ENCODE peak calls at places on chromosomes 7 and 10, in six cellular contexts. C is esophagus muscularis mucosa, M is suprapubic skin, T is A549, L is sigmoid colon, I is SK-N-SH. N is an unnamed sample. For H3K9me3, the result is how much of the 10 kb centered on the place peaks cover.

GRCh38 chr10:124105045-124105444 is 11.6 kb upstream of the CHST15 start:
- DNase-seq in L (no peak), T (no peak), M (no peak), I (no peak), C (no peak), N (no peak)

GRCh38 chr10:4802711-4803487 is 23.1 kb upstream of the AKR1E2 start:
- DNase-seq in L (no peak), T (no peak), M (no peak), C (no peak), I (no peak), N (no peak)

GRCh38 chr10:31075434-31075833 is 43.8 kb upstream of the ZNF438 start:
- DNase-seq in C (no peak), M (no peak), L (no peak), T (no peak), I (no peak), N (no peak)

GRCh38 chr7:36048141-36048901 is 104.7 kb upstream of the EEPD1 start:
- DNase-seq in M (no peak), L (peak), C (no peak), T (no peak), I (peak), N (no peak)

GRCh38 chr10:31070691-31071090 is 39.0 kb upstream of the ZNF438 start:
- DNase-seq in T (no peak), L (no peak), I (no peak), M (no peak), C (no peak), N (no peak)

GRCh38 chr7:109101332-109101731 is 531.7 kb downstream of the DNAJB9 start:
- DNase-seq in M (no peak), I (no peak), T (no peak), L (no peak), C (no peak), N (no peak)

GRCh38 chr7:143901360-143901709 is 641 bp downstream of the TCAF1 start:
- DNase-seq in C (no peak), L (peak), T (peak), I (no peak), M (no peak), N (peak)

GRCh38 chr10:76023007-76023406 is 591.6 kb downstream of the LRMDA start:
- DNase-seq in L (no peak), I (peak), M (no peak), C (no peak), T (no peak), N (no peak)

GRCh38 chr7:131909151-131909768 is 352.8 kb upstream of the PODXL start:
- DNase-seq in L (no peak), M (no peak), T (no peak), C (no peak), I (peak), N (no peak)

GRCh38 chr10:12130237-12130872 is 878 bp downstream of the SEC61A2 start:
- DNase-seq in L (no peak), M (no peak), I (peak), C (no peak), T (peak), N (no peak)

GRCh38 chr7:100342761-100343160 is 15.2 kb upstream of the PILRB start:
- DNase-seq in M (no peak), C (no peak), T (no peak), I (no peak), L (no peak), N (no peak)

GRCh38 chr7:23622469-23622868 is 25.3 kb downstream of the CCDC126 start:
- DNase-seq in I (no peak), T (no peak), M (no peak), L (no peak), C (no peak), N (no peak)

GRCh38 chr7:64602086-64602485 is 39.2 kb upstream of the ZNF680 start:
- DNase-seq in M (no peak), C (peak), I (no peak), T (no peak), L (no peak), N (no peak)

GRCh38 chr7:13933106-13933505 is 56.4 kb downstream of the ETV1 start:
- DNase-seq in L (no peak), M (no peak), C (no peak), I (no peak), T (no peak), N (no peak)

GRCh38 chr10:32210306-32211045 is 136.5 kb downstream of the EPC1 start:
- DNase-seq in C (no peak), M (no peak), T (peak), I (peak), L (no peak), N (no peak)

GRCh38 chr10:52056296-52056695 is 257.8 kb upstream of the DKK1 start:
- DNase-seq in C (no peak), T (no peak), M (no peak), I (no peak), L (no peak), N (no peak)

GRCh38 chr7:105461518-105461917 is 60.6 kb downstream of the PUS7 start:
- DNase-seq in I (no peak), L (no peak), T (no peak), M (no peak), C (no peak), N (no peak)

GRCh38 chr7:137875746-137876145 is 29.0 kb upstream of the DGKI start:
- DNase-seq in L (no peak), T (no peak), M (no peak), C (no peak), I (no peak), N (no peak)

GRCh38 chr10:89475567-89475966 is 59.8 kb downstream of the SLC16A12 start:
- DNase-seq in T (no peak), M (no peak), I (no peak), L (no peak), C (no peak), N (no peak)

GRCh38 chr7:78905449-78905848 is 548.0 kb downstream of the MAGI2 start:
- DNase-seq in T (no peak), M (no peak), L (no peak), I (no peak), C (no peak), N (no peak)

GRCh38 chr10:118496525-118496924 is 98.9 kb downstream of the PRLHR start:
- DNase-seq in I (no peak), T (no peak), C (peak), M (no peak), L (no peak), N (no peak)

GRCh38 chr7:133794490-133794889 is 332.6 kb upstream of the LRGUK start:
- DNase-seq in L (no peak), C (no peak), T (no peak), I (no peak), M (no peak), N (no peak)

GRCh38 chr10:42939685-42940366 is 137.0 kb upstream of the RET start:
- DNase-seq in M (no peak), T (no peak), I (no peak), C (peak), L (peak), N (no peak)

GRCh38 chr10:23343591-23344225 is 889 bp downstream of the C10orf67 start:
- DNase-seq in C (peak), M (no peak), I (peak), T (no peak), L (peak), N (peak)

GRCh38 chr10:97683556-97684357 is 3.3 kb downstream of the AVPI1 start:
- DNase-seq in C (no peak), T (peak), L (peak), M (no peak), I (peak), N (peak)

GRCh38 chr7:12826079-12826478 is 138.6 kb downstream of the ARL4A start:
- DNase-seq in M (no peak), L (no peak), T (no peak), I (no peak), C (no peak), N (no peak)

GRCh38 chr10:24952146-24952700 is at the start of gene PRTFDC1:
- DNase-seq in T (peak), C (peak), M (peak), L (peak), I (no peak), N (peak)

GRCh38 chr7:111011500-111011899 is 79.4 kb upstream of the LRRN3 start:
- DNase-seq in L (no peak), I (no peak), C (no peak), M (no peak), T (no peak), N (no peak)

GRCh38 chr10:32411797-32412498 is 34.0 kb upstream of the CCDC7 start:
- DNase-seq in M (no peak), T (no peak), I (no peak), L (no peak), C (no peak), N (no peak)

GRCh38 chr7:105346593-105347322 is 42.0 kb downstream of the SRPK2 start:
- DNase-seq in I (no peak), C (no peak), T (no peak), M (no peak), L (no peak), N (no peak)

GRCh38 chr7:95213809-95214492 is 110.4 kb downstream of the PON1 start:
- DNase-seq in M (no peak), L (peak), T (no peak), I (no peak), C (no peak), N (no peak)

GRCh38 chr7:47085491-47086275 is 496.2 kb downstream of the TNS3 start:
- DNase-seq in M (no peak), I (no peak), C (peak), T (no peak), L (no peak), N (no peak)

GRCh38 chr10:72087392-72087968 is 871 bp downstream of the SPOCK2 start:
- DNase-seq in C (no peak), M (no peak), I (peak), T (no peak), L (no peak), N (no peak)

GRCh38 chr10:102644066-102644645 is at the start of gene TRIM8:
- DNase-seq in T (peak), I (peak), L (no peak), M (no peak), C (no peak), N (peak)

GRCh38 chr10:14664345-14664744 is 110.4 kb downstream of the FAM107B start:
- DNase-seq in T (no peak), C (no peak), I (no peak), M (no peak), L (no peak), N (no peak)

GRCh38 chr7:111833461-111833860 is 271.2 kb upstream of the IMMP2L start:
- DNase-seq in I (no peak), L (no peak), C (no peak), M (no peak), T (no peak), N (no peak)

GRCh38 chr7:37062019-37062418 is 337.7 kb upstream of the AOAH start:
- DNase-seq in L (no peak), T (no peak), C (no peak), M (no peak), I (no peak), N (no peak)

DNA sequence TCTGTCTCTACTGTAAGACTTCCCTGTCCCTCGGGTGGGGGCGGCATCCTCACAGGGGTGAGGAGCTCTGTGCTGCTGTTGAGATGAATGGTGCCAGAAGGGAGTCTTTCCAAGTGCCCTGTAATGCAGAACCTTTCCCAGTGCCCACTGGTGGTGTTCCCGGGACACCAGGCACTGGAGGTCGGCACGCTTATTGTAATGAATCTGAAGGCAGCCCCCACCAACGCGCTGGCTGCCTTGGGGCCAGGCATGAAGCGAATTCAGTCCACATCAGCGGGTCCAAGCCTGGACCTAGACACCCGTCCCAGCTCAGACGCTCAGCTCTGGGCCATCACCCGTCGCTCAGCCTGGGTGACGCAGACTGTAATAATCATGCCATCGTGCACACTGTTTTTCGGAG is 592.9 kb downstream of the DNAJB6 start:
- DNase-seq in T (no peak), L (no peak), I (no peak), C (no peak), M (no peak), N (no peak)
- H3K9me3 ChIP-seq in T (under half), L (under half), I (under half), C (under half), M (under half), N (under half)

GRCh38 chr7:50304911-50305621 is 550 bp downstream of the IKZF1 start:
- DNase-seq in T (no peak), M (no peak), I (peak), L (no peak), C (no peak), N (no peak)
- H3K4me3 ChIP-seq in T (peak), M (peak), I (no peak), L (peak), C (peak), N (peak)

GRCh38 chr7:87106974-87107612 is 45.2 kb upstream of the DMTF1 start:
- DNase-seq in T (no peak), L (no peak), I (no peak), C (no peak), M (no peak), N (no peak)

GRCh38 chr7:87113077-87113476 is 39.2 kb upstream of the DMTF1 start:
- DNase-seq in M (no peak), T (no peak), L (no peak), C (no peak), I (no peak), N (no peak)

GRCh38 chr7:87107949-87108757 is 44.1 kb upstream of the DMTF1 start:
- DNase-seq in M (no peak), I (no peak), L (no peak), C (no peak), T (no peak), N (no peak)

GRCh38 chr7:87111877-87112276 is 40.4 kb upstream of the DMTF1 start:
- DNase-seq in T (no peak), M (no peak), L (no peak), C (no peak), I (no peak), N (no peak)

GRCh38 chr7:87110778-87111177 is 41.5 kb upstream of the DMTF1 start:
- DNase-seq in L (no peak), I (no peak), T (no peak), M (no peak), C (no peak), N (no peak)
- TF ChIP-seq EP300 in L (no peak), I (no peak), T (no peak), M (no peak), C (no peak), N (no peak)

GRCh38 chr10:121194696-121195523 is 343.7 kb downstream of the WDR11 start:
- DNase-seq in M (no peak), I (no peak), C (no peak), T (no peak), L (no peak), N (no peak)
- H3K9me3 ChIP-seq in M (under half), I (under half), C (under half), T (under half), L (under half), N (under half)

GRCh38 chr10:127534074-127534473 is 15.0 kb upstream of the NPS start:
- DNase-seq in M (no peak), T (no peak), C (no peak), I (no peak), L (no peak), N (no peak)
- H3K4me3 ChIP-seq in M (no peak), T (no peak), C (no peak), I (no peak), L (no peak), N (no peak)

GRCh38 chr10:126352446-126352845 is 35.8 kb downstream of the ADAM12 start:
- DNase-seq in L (no peak), I (no peak), M (no peak), C (no peak), T (no peak), N (no peak)

GRCh38 chr10:126349676-126350075 is 38.6 kb downstream of the ADAM12 start:
- DNase-seq in T (no peak), I (no peak), M (no peak), L (no peak), C (no peak), N (no peak)

GRCh38 chr10:126350216-126350992 is 37.9 kb downstream of the ADAM12 start:
- DNase-seq in L (no peak), I (peak), C (no peak), M (no peak), T (peak), N (no peak)

GRCh38 chr10:126351021-126351420 is 37.3 kb downstream of the ADAM12 start:
- DNase-seq in T (no peak), M (no peak), C (no peak), I (no peak), L (no peak), N (no peak)

DNA sequence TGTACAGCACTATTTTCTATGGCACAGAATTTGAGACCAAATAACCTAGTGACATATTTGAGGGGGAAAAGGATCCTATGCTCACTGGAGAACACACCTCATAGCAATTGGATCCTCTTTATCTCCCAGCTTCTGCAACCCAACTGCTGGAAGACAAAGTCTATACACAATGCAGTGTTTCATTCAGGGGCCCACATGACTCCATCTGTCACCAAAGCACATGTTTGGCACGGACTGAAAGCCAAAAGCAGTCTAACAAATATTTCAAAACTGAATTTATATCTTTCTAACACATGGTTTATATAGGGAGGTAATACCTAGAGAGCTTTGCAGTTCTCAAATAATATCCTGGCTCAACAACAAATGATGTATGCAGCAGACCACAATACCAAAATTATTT is 39.2 kb downstream of the ADAM12 start:
- DNase-seq in T (no peak), L (no peak), C (no peak), I (no peak), M (no peak), N (no peak)
- TF ChIP-seq EP300 in T (no peak), L (no peak), C (no peak), I (no peak), M (no peak), N (no peak)

DNA sequence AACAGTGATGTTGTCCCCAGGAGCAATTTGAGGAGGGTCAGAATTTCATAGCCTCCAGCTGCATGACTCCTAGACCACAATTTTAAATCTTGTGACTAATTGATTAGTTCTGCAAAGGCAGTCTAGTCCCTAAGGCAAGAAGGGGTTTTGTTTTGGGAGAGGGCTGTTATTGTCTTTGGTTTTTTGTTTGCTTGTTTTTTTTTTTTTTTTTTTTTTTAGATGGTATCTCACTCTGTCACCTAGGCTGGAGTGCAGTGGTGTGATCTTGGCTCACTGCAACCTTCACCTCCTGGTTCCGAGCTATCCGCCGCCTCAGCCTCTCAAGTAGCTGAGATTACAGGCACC is 117.0 kb downstream of the MARCHF5 start:
- DNase-seq in I (no peak), C (no peak), T (no peak), M (no peak), L (no peak), N (no peak)
- H3K9me3 ChIP-seq in I (under half), C (under half), T (under half), M (under half), L (under half), N (under half)

GRCh38 chr7:1055491-1056005 is 11.2 kb downstream of the GPR146 start:
- DNase-seq in C (no peak), M (no peak), L (no peak), I (no peak), T (no peak), N (no peak)
- H3K4me3 ChIP-seq in C (peak), M (peak), L (peak), I (no peak), T (no peak), N (peak)